ENCODE peak calls at places on chromosomes 11 and 22, in six cellular contexts. H is stimulated activated CD8-positive, alpha-beta memory T cell treated with anti-CD3 and anti-CD28 coated beads, Interleukin-2, amount 100 ng/mL, for 48 hours; J is naive thymus-derived CD4-positive, alpha-beta T cell; F is effector memory CD4-positive, alpha-beta T cell; W is mammary epithelial cell; N is activated naive CD8-positive, alpha-beta T cell treated with anti-CD3 and anti-CD28 coated beads, Interleukin-2, amount 50 U/mL, for 24 hours. Q is an unnamed sample.

GRCh38 chr22:48263791-48264351 is 1501.4 kb downstream of the TBC1D22A start:
- DNase-seq in N (no peak), J (no peak), F (no peak), H (no peak), W (no peak), Q (no peak)

GRCh38 chr11:68825603-68826002 is 16.1 kb downstream of the CPT1A start:
- DNase-seq in H (no peak), F (no peak), J (peak; percentile 51), N (peak; percentile 54), W (no peak), Q (peak; percentile 39)

GRCh38 chr11:2275334-2276279 is 5.2 kb upstream of the ASCL2 start:
- DNase-seq in F (no peak), N (no peak), J (no peak), W (no peak), H (no peak), Q (no peak)

GRCh38 chr11:11975201-11976092 is 33.0 kb downstream of the DKK3 start:
- DNase-seq in H (no peak), W (no peak), J (no peak), F (no peak), N (no peak), Q (peak; percentile 12)

GRCh38 chr11:62012451-62013265 is 45.2 kb upstream of the FTH1 start:
- DNase-seq in J (no peak), H (no peak), N (no peak), F (no peak), W (peak; percentile 56), Q (no peak)

GRCh38 chr11:73978576-73979086 is 4.0 kb downstream of the UCP2 start:
- DNase-seq in N (no peak), W (peak; percentile 19), H (no peak), F (no peak), J (no peak), Q (no peak)

GRCh38 chr11:18245396-18245795 is 3.1 kb downstream of the SAA2 start:
- DNase-seq in N (no peak), H (no peak), F (no peak), J (no peak), W (peak; percentile 44), Q (no peak)

GRCh38 chr22:37676691-37677627 is 1.5 kb downstream of the LGALS1 start:
- DNase-seq in F (peak; percentile 94), H (peak; percentile 93), J (peak; percentile 95), N (peak; percentile 93), W (peak; percentile 96), Q (peak; percentile 84)

GRCh38 chr11:114076974-114077373 is 17.5 kb downstream of the ZBTB16 start:
- DNase-seq in J (no peak), F (no peak), W (no peak), N (no peak), H (no peak), Q (no peak)

GRCh38 chr11:77377734-77378133 is 76.2 kb upstream of the GDPD4 start:
- DNase-seq in N (no peak), H (no peak), W (no peak), J (no peak), F (no peak), Q (no peak)

GRCh38 chr22:21690401-21690801 is 24.6 kb downstream of the PPIL2 start:
- DNase-seq in J (no peak), W (no peak), N (peak; percentile 41), F (no peak), H (no peak), Q (no peak)

GRCh38 chr22:46114518-46115387 is 35.6 kb upstream of the PPARA start:
- DNase-seq in F (no peak), N (no peak), H (no peak), J (no peak), W (no peak), Q (no peak)

GRCh38 chr11:45393826-45394225 is 107.7 kb upstream of the SYT13 start:
- DNase-seq in W (no peak), N (no peak), H (no peak), J (no peak), F (no peak), Q (no peak)

GRCh38 chr11:63763506-63764200 is 4.9 kb downstream of the ZFTA start:
- DNase-seq in J (no peak), W (no peak), F (no peak), N (no peak), H (no peak), Q (no peak)

GRCh38 chr11:795638-796564 is 2.2 kb downstream of the SLC25A22 start:
- DNase-seq in W (peak; percentile 72), N (peak; percentile 85), J (peak; percentile 71), F (peak; percentile 71), H (peak; percentile 75), Q (peak; percentile 90)

GRCh38 chr22:25161916-25162530 is 37.6 kb upstream of the CRYBB3 start:
- DNase-seq in N (no peak), F (no peak), H (no peak), W (no peak), J (no peak), Q (no peak)

GRCh38 chr11:46381046-46381835 is at the start of gene MDK:
- DNase-seq in J (no peak), H (no peak), F (no peak), N (no peak), W (no peak), Q (peak; percentile 46)

GRCh38 chr22:19057539-19057938 is 64.7 kb downstream of the DGCR2 start:
- DNase-seq in J (no peak), W (no peak), N (no peak), F (no peak), H (no peak), Q (no peak)

GRCh38 chr22:44045171-44045570 is 21.1 kb downstream of the PARVB start:
- DNase-seq in W (no peak), H (no peak), F (no peak), J (no peak), N (no peak), Q (peak; percentile 38)

GRCh38 chr11:111186308-111186967 is 59.1 kb upstream of the POU2AF2 start:
- DNase-seq in J (no peak), N (no peak), H (no peak), W (no peak), F (no peak), Q (no peak)

GRCh38 chr11:63837027-63837688 is 1.8 kb upstream of the MARK2 start:
- DNase-seq in H (peak; percentile 41), W (peak; percentile 69), J (peak; percentile 74), F (peak; percentile 62), N (peak; percentile 71), Q (peak; percentile 68)

GRCh38 chr22:23775779-23776375 is 3.2 kb downstream of the MMP11 start:
- DNase-seq in H (no peak), N (no peak), J (no peak), F (no peak), W (no peak), Q (no peak)

GRCh38 chr22:36481393-36482168 is at the start of gene TXN2:
- DNase-seq in F (peak; percentile 92), J (peak; percentile 98), W (peak; percentile 92), H (peak; percentile 97), N (peak; percentile 96), Q (peak; percentile 98)

GRCh38 chr11:59463176-59463575 is 6.4 kb downstream of the OR4D6 start:
- DNase-seq in J (no peak), W (no peak), N (no peak), F (no peak), H (no peak), Q (no peak)

GRCh38 chr22:17882162-17882561 is 107.9 kb upstream of the BID start:
- DNase-seq in H (no peak), F (no peak), J (no peak), N (no peak), W (no peak), Q (no peak)

GRCh38 chr22:50118557-50119168 is 28.9 kb downstream of the MOV10L1 start:
- DNase-seq in F (no peak), N (no peak), J (no peak), H (no peak), W (no peak), Q (peak; percentile 95)

GRCh38 chr11:96113100-96113710 is 189.3 kb upstream of the MTMR2 start:
- DNase-seq in F (no peak), H (no peak), N (no peak), W (no peak), J (no peak), Q (no peak)

Q was measured in erythroblast.